ENCODE peak calls at places on chromosomes 6 and 20, in ten cellular contexts. One of them, this sample, is unnamed.
A peak's percentile ranks its signal among the peaks of the same experiment; 100 is the strongest.

GRCh38 chr6:63493557-63493956 is 78.7 kb upstream of the LOC128125822 start:
- DNase-seq in adrenal gland: no peak
- DNase-seq in right cardiac atrium: no peak
- DNase-seq in heart right ventricle: no peak
- DNase-seq in stomach: no peak
- DNase-seq in body of pancreas: no peak
- DNase-seq in GM23248: no peak
- DNase-seq in right lobe of liver: no peak
- DNase-seq in colonic mucosa: no peak
- DNase-seq in Peyer's patch: no peak
- DNase-seq in this sample: no peak

GRCh38 chr6:49570474-49571079 is 20.1 kb downstream of the C6orf141 start:
- DNase-seq in adrenal gland: no peak
- DNase-seq in right cardiac atrium: no peak
- DNase-seq in heart right ventricle: no peak
- DNase-seq in stomach: no peak
- DNase-seq in body of pancreas: no peak
- DNase-seq in GM23248: peak; percentile 10
- DNase-seq in right lobe of liver: no peak
- DNase-seq in colonic mucosa: no peak
- DNase-seq in Peyer's patch: no peak
- DNase-seq in this sample: no peak

GRCh38 chr20:364905-365794 is 15.4 kb upstream of the TRIB3 start:
- DNase-seq in adrenal gland: peak; percentile 57
- DNase-seq in right cardiac atrium: peak; percentile 4
- DNase-seq in heart right ventricle: no peak
- DNase-seq in stomach: no peak
- DNase-seq in body of pancreas: no peak
- DNase-seq in GM23248: peak; percentile 57
- DNase-seq in right lobe of liver: no peak
- DNase-seq in colonic mucosa: no peak
- DNase-seq in Peyer's patch: no peak
- DNase-seq in this sample: peak; percentile 80

GRCh38 chr20:63441777-63442493 is 30.5 kb downstream of the KCNQ2 start:
- DNase-seq in adrenal gland: peak; percentile 59
- DNase-seq in right cardiac atrium: peak; percentile 82
- DNase-seq in heart right ventricle: peak; percentile 63
- DNase-seq in stomach: peak; percentile 73
- DNase-seq in body of pancreas: peak; percentile 62
- DNase-seq in GM23248: peak; percentile 66
- DNase-seq in right lobe of liver: peak; percentile 40
- DNase-seq in colonic mucosa: peak; percentile 44
- DNase-seq in Peyer's patch: peak; percentile 44
- DNase-seq in this sample: peak; percentile 86

GRCh38 chr20:35604444-35604750 is 11.2 kb upstream of the SPAG4 start:
- DNase-seq in adrenal gland: peak; percentile 13
- DNase-seq in right cardiac atrium: no peak
- DNase-seq in heart right ventricle: no peak
- DNase-seq in stomach: peak; percentile 51
- DNase-seq in body of pancreas: no peak
- DNase-seq in GM23248: peak; percentile 20
- DNase-seq in right lobe of liver: no peak
- DNase-seq in colonic mucosa: peak; percentile 56
- DNase-seq in Peyer's patch: peak; percentile 50
- DNase-seq in this sample: peak; percentile 82

GRCh38 chr6:34143196-34143883 is 2.5 kb downstream of the GRM4 start:
- DNase-seq in adrenal gland: no peak
- DNase-seq in right cardiac atrium: peak; percentile 47
- DNase-seq in heart right ventricle: no peak
- DNase-seq in stomach: no peak
- DNase-seq in body of pancreas: no peak
- DNase-seq in GM23248: no peak
- DNase-seq in right lobe of liver: no peak
- DNase-seq in colonic mucosa: no peak
- DNase-seq in Peyer's patch: no peak
- DNase-seq in this sample: peak; percentile 50

GRCh38 chr20:61977387-61977786 is 88.3 kb downstream of the TAF4 start:
- DNase-seq in adrenal gland: no peak
- DNase-seq in right cardiac atrium: no peak
- DNase-seq in heart right ventricle: no peak
- DNase-seq in stomach: no peak
- DNase-seq in body of pancreas: no peak
- DNase-seq in GM23248: no peak
- DNase-seq in right lobe of liver: no peak
- DNase-seq in colonic mucosa: no peak
- DNase-seq in Peyer's patch: no peak
- DNase-seq in this sample: peak; percentile 80

GRCh38 chr20:50152394-50153152 is 950 bp downstream of the PEDS1 start:
- DNase-seq in adrenal gland: no peak
- DNase-seq in right cardiac atrium: no peak
- DNase-seq in heart right ventricle: no peak
- DNase-seq in stomach: no peak
- DNase-seq in body of pancreas: peak; percentile 48
- DNase-seq in GM23248: peak; percentile 50
- DNase-seq in right lobe of liver: no peak
- DNase-seq in colonic mucosa: peak; percentile 59
- DNase-seq in Peyer's patch: no peak
- DNase-seq in this sample: no peak

GRCh38 chr20:45905505-45906079 is 6.4 kb downstream of the PLTP start:
- DNase-seq in adrenal gland: peak; percentile 93
- DNase-seq in right cardiac atrium: no peak
- DNase-seq in heart right ventricle: no peak
- DNase-seq in stomach: no peak
- DNase-seq in body of pancreas: no peak
- DNase-seq in GM23248: peak; percentile 96
- DNase-seq in right lobe of liver: no peak
- DNase-seq in colonic mucosa: no peak
- DNase-seq in Peyer's patch: no peak
- DNase-seq in this sample: peak; percentile 93

GRCh38 chr6:125631165-125631564 is 118.3 kb upstream of the HEY2 start:
- DNase-seq in adrenal gland: no peak
- DNase-seq in right cardiac atrium: no peak
- DNase-seq in heart right ventricle: no peak
- DNase-seq in stomach: no peak
- DNase-seq in body of pancreas: no peak
- DNase-seq in GM23248: no peak
- DNase-seq in right lobe of liver: no peak
- DNase-seq in colonic mucosa: no peak
- DNase-seq in Peyer's patch: no peak
- DNase-seq in this sample: no peak

GRCh38 chr6:54493138-54493537 is 184.9 kb downstream of the TINAG start:
- DNase-seq in adrenal gland: no peak
- DNase-seq in right cardiac atrium: no peak
- DNase-seq in heart right ventricle: no peak
- DNase-seq in stomach: no peak
- DNase-seq in body of pancreas: no peak
- DNase-seq in GM23248: peak; percentile 85
- DNase-seq in right lobe of liver: no peak
- DNase-seq in colonic mucosa: no peak
- DNase-seq in Peyer's patch: no peak
- DNase-seq in this sample: no peak

GRCh38 chr6:139955366-139956155 is 581.1 kb upstream of the CITED2 start:
- DNase-seq in adrenal gland: no peak
- DNase-seq in right cardiac atrium: no peak
- DNase-seq in heart right ventricle: no peak
- DNase-seq in stomach: no peak
- DNase-seq in body of pancreas: no peak
- DNase-seq in GM23248: no peak
- DNase-seq in right lobe of liver: no peak
- DNase-seq in colonic mucosa: no peak
- DNase-seq in Peyer's patch: no peak
- DNase-seq in this sample: no peak

GRCh38 chr6:25482996-25483395 is 169.0 kb upstream of the SCGN start:
- DNase-seq in adrenal gland: peak; percentile 25
- DNase-seq in right cardiac atrium: no peak
- DNase-seq in heart right ventricle: no peak
- DNase-seq in stomach: peak; percentile 35
- DNase-seq in body of pancreas: no peak
- DNase-seq in GM23248: no peak
- DNase-seq in right lobe of liver: no peak
- DNase-seq in colonic mucosa: no peak
- DNase-seq in Peyer's patch: no peak
- DNase-seq in this sample: no peak

GRCh38 chr20:3577366-3577765 is 85.8 kb downstream of the GFRA4 start:
- DNase-seq in adrenal gland: no peak
- DNase-seq in right cardiac atrium: no peak
- DNase-seq in heart right ventricle: no peak
- DNase-seq in stomach: no peak
- DNase-seq in body of pancreas: no peak
- DNase-seq in GM23248: no peak
- DNase-seq in right lobe of liver: no peak
- DNase-seq in colonic mucosa: no peak
- DNase-seq in Peyer's patch: no peak
- DNase-seq in this sample: no peak

GRCh38 chr6:63394656-63395308 is 75.0 kb upstream of the LGSN start:
- DNase-seq in adrenal gland: no peak
- DNase-seq in right cardiac atrium: no peak
- DNase-seq in heart right ventricle: no peak
- DNase-seq in stomach: no peak
- DNase-seq in body of pancreas: no peak
- DNase-seq in GM23248: no peak
- DNase-seq in right lobe of liver: no peak
- DNase-seq in colonic mucosa: no peak
- DNase-seq in Peyer's patch: no peak
- DNase-seq in this sample: no peak

GRCh38 chr20:18715564-18715963 is 98.0 kb upstream of the SCP2D1 start:
- DNase-seq in adrenal gland: no peak
- DNase-seq in right cardiac atrium: no peak
- DNase-seq in heart right ventricle: no peak
- DNase-seq in stomach: no peak
- DNase-seq in body of pancreas: no peak
- DNase-seq in GM23248: no peak
- DNase-seq in right lobe of liver: no peak
- DNase-seq in colonic mucosa: no peak
- DNase-seq in Peyer's patch: no peak
- DNase-seq in this sample: no peak

GRCh38 chr20:57013741-57014140 is 252.7 kb downstream of the BMP7 start:
- DNase-seq in adrenal gland: no peak
- DNase-seq in right cardiac atrium: no peak
- DNase-seq in heart right ventricle: no peak
- DNase-seq in stomach: no peak
- DNase-seq in body of pancreas: no peak
- DNase-seq in GM23248: no peak
- DNase-seq in right lobe of liver: no peak
- DNase-seq in colonic mucosa: no peak
- DNase-seq in Peyer's patch: no peak
- DNase-seq in this sample: peak; percentile 84

GRCh38 chr20:370151-370600 is 10.4 kb upstream of the TRIB3 start:
- DNase-seq in adrenal gland: no peak
- DNase-seq in right cardiac atrium: peak; percentile 14
- DNase-seq in heart right ventricle: no peak
- DNase-seq in stomach: peak; percentile 44
- DNase-seq in body of pancreas: no peak
- DNase-seq in GM23248: no peak
- DNase-seq in right lobe of liver: no peak
- DNase-seq in colonic mucosa: no peak
- DNase-seq in Peyer's patch: no peak
- DNase-seq in this sample: no peak

GRCh38 chr6:136401749-136402148 is 112.1 kb upstream of the BCLAF1 start:
- DNase-seq in adrenal gland: no peak
- DNase-seq in right cardiac atrium: no peak
- DNase-seq in heart right ventricle: no peak
- DNase-seq in stomach: no peak
- DNase-seq in body of pancreas: no peak
- DNase-seq in GM23248: peak; percentile 64
- DNase-seq in right lobe of liver: no peak
- DNase-seq in colonic mucosa: no peak
- DNase-seq in Peyer's patch: no peak
- DNase-seq in this sample: no peak
- H3K27ac ChIP-seq in adrenal gland: no peak overlapping the region
- H3K27ac ChIP-seq in right cardiac atrium: no peak overlapping the region
- H3K27ac ChIP-seq in heart right ventricle: no peak overlapping the region
- H3K27ac ChIP-seq in stomach: no peak overlapping the region
- H3K27ac ChIP-seq in body of pancreas: no peak overlapping the region
- H3K27ac ChIP-seq in GM23248: peak overlapping the region; percentile 95
- H3K27ac ChIP-seq in right lobe of liver: no peak overlapping the region
- H3K27ac ChIP-seq in colonic mucosa: no peak overlapping the region
- H3K27ac ChIP-seq in Peyer's patch: no peak overlapping the region
- H3K27ac ChIP-seq in this sample: peak overlapping the region; percentile 95

DNA sequence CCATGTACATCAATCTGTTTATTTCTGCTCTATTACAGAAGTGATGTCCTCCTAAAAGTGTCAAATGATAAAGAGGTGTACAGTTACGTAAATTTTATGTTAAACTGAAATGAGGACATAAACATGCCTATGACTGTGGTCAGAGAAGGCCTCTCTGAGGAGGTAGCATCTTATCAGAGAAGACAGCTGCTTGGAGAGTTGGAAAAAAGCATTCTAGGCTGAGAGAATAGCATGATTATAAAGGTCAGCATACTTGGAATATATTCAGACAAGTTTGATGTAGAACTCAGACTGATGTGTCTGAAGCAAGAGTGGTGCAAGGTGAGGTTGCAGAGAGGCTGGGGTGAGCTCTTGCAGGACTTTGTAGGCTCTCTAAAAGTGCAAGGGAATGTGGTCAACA is 3.1 kb upstream of the PCNA start:
- DNase-seq in adrenal gland: no peak
- DNase-seq in right cardiac atrium: no peak
- DNase-seq in heart right ventricle: no peak
- DNase-seq in stomach: no peak
- DNase-seq in body of pancreas: no peak
- DNase-seq in GM23248: no peak
- DNase-seq in right lobe of liver: no peak
- DNase-seq in colonic mucosa: no peak
- DNase-seq in Peyer's patch: no peak
- DNase-seq in this sample: no peak
- H3K4me1 ChIP-seq in adrenal gland: peaks cover 16% of the 10 kb centered on the region
- H3K4me1 ChIP-seq in right cardiac atrium: peaks cover 4% of the 10 kb centered on the region
- H3K4me1 ChIP-seq in heart right ventricle: peaks cover 32% of the 10 kb centered on the region
- H3K4me1 ChIP-seq in stomach: peaks cover 16% of the 10 kb centered on the region
- H3K4me1 ChIP-seq in body of pancreas: peaks cover 25% of the 10 kb centered on the region
- H3K4me1 ChIP-seq in GM23248: peaks cover 15% of the 10 kb centered on the region
- H3K4me1 ChIP-seq in right lobe of liver: peaks cover 12% of the 10 kb centered on the region
- H3K4me1 ChIP-seq in colonic mucosa: peaks cover 13% of the 10 kb centered on the region
- H3K4me1 ChIP-seq in Peyer's patch: peaks cover 10% of the 10 kb centered on the region
- H3K4me1 ChIP-seq in this sample: peaks cover 4% of the 10 kb centered on the region

DNA sequence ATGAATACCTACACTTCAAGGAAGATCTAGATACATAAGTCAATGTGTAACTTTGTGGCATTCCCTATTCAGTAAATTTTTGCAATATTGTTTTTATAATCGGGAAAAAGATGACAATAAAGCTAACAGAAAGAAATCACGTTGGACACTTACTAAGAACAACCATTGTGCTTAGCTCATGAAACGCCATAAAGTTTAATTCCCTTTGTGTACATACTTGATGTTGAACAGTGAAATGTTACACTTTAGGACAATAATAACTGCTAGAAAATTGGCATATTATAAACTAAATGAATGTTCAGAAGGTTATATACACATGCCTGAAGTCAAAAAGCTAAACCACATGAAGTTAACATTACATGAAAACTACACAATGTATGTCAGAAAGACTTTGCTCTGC is 153.2 kb downstream of the TASP1 start:
- DNase-seq in adrenal gland: no peak
- DNase-seq in right cardiac atrium: no peak
- DNase-seq in heart right ventricle: no peak
- DNase-seq in stomach: no peak
- DNase-seq in body of pancreas: no peak
- DNase-seq in GM23248: no peak
- DNase-seq in right lobe of liver: no peak
- DNase-seq in colonic mucosa: no peak
- DNase-seq in Peyer's patch: no peak
- DNase-seq in this sample: no peak
- H3K27ac ChIP-seq in adrenal gland: no peak overlapping the region
- H3K27ac ChIP-seq in right cardiac atrium: no peak overlapping the region
- H3K27ac ChIP-seq in heart right ventricle: no peak overlapping the region
- H3K27ac ChIP-seq in stomach: no peak overlapping the region
- H3K27ac ChIP-seq in body of pancreas: no peak overlapping the region
- H3K27ac ChIP-seq in GM23248: no peak overlapping the region
- H3K27ac ChIP-seq in right lobe of liver: no peak overlapping the region
- H3K27ac ChIP-seq in colonic mucosa: peak overlapping the region; percentile 4
- H3K27ac ChIP-seq in Peyer's patch: no peak overlapping the region
- H3K27ac ChIP-seq in this sample: no peak overlapping the region

GRCh38 chr6:19988555-19988954 is 151.4 kb downstream of the ID4 start:
- DNase-seq in adrenal gland: no peak
- DNase-seq in right cardiac atrium: no peak
- DNase-seq in heart right ventricle: no peak
- DNase-seq in stomach: no peak
- DNase-seq in body of pancreas: no peak
- DNase-seq in GM23248: peak; percentile 52
- DNase-seq in right lobe of liver: no peak
- DNase-seq in colonic mucosa: no peak
- DNase-seq in Peyer's patch: no peak
- DNase-seq in this sample: no peak
- H3K4me1 ChIP-seq in adrenal gland: no peaks in the 10 kb centered on the region
- H3K4me1 ChIP-seq in right cardiac atrium: no peaks in the 10 kb centered on the region
- H3K4me1 ChIP-seq in heart right ventricle: no peaks in the 10 kb centered on the region
- H3K4me1 ChIP-seq in stomach: no peaks in the 10 kb centered on the region
- H3K4me1 ChIP-seq in body of pancreas: no peaks in the 10 kb centered on the region
- H3K4me1 ChIP-seq in GM23248: no peaks in the 10 kb centered on the region
- H3K4me1 ChIP-seq in right lobe of liver: no peaks in the 10 kb centered on the region
- H3K4me1 ChIP-seq in colonic mucosa: no peaks in the 10 kb centered on the region
- H3K4me1 ChIP-seq in Peyer's patch: no peaks in the 10 kb centered on the region
- H3K4me1 ChIP-seq in this sample: no peaks in the 10 kb centered on the region

This sample was measured in RWPE2.